ENCODE peak calls at places on chromosome 15, in four cellular contexts. M, N, L and E are unnamed samples.
A peak's percentile ranks its signal among the peaks of the same experiment; 100 is the strongest.

GRCh38 chr15:51649659-51650521 is 27.3 kb upstream of the DMXL2 start:
- DNase-seq in M (peak; percentile 77), N (no peak), L (peak; percentile 63), E (no peak)

GRCh38 chr15:82105458-82106205 is 59.8 kb upstream of the MEX3B start:
- DNase-seq in M (peak; percentile 55), N (no peak), L (no peak), E (peak; percentile 35)

GRCh38 chr15:66515901-66516322 is 10.8 kb downstream of the ZWILCH start:
- DNase-seq in M (no peak), N (no peak), L (no peak), E (no peak)

GRCh38 chr15:75597667-75598341 is 18.7 kb upstream of the PTPN9 start:
- DNase-seq in M (peak; percentile 72), N (no peak), L (no peak), E (peak; percentile 35)

GRCh38 chr15:89766357-89767311 is 9.5 kb upstream of the MESP2 start:
- DNase-seq in M (no peak), N (no peak), L (no peak), E (no peak)

GRCh38 chr15:76185716-76186115 is 125.6 kb downstream of the ETFA start:
- DNase-seq in M (peak; percentile 81), N (peak; percentile 65), L (no peak), E (peak; percentile 55)

GRCh38 chr15:76866008-76866407 is 39.1 kb downstream of the SCAPER start:
- DNase-seq in M (no peak), N (no peak), L (no peak), E (no peak)

GRCh38 chr15:94665687-94666441 is 434.5 kb downstream of the MCTP2 start:
- DNase-seq in M (no peak), N (no peak), L (no peak), E (no peak)

GRCh38 chr15:58247803-58248503 is 109.8 kb downstream of the AQP9 start:
- DNase-seq in M (no peak), N (no peak), L (no peak), E (no peak)

GRCh38 chr15:69881760-69882159 is 216.0 kb downstream of the TLE3 start:
- DNase-seq in M (no peak), N (no peak), L (peak; percentile 27), E (no peak)

GRCh38 chr15:76973362-76973743 is 21.6 kb upstream of the PSTPIP1 start:
- DNase-seq in M (peak; percentile 92), N (peak; percentile 85), L (no peak), E (peak; percentile 84)

GRCh38 chr15:77143191-77143590 is 72.3 kb upstream of the TSPAN3 start:
- DNase-seq in M (no peak), N (no peak), L (no peak), E (no peak)

GRCh38 chr15:43799209-43799944 is 643 bp downstream of the SERINC4 start:
- DNase-seq in M (no peak), N (no peak), L (no peak), E (no peak)

GRCh38 chr15:83848315-83849050 is 194.6 kb downstream of the ADAMTSL3 start:
- DNase-seq in M (no peak), N (no peak), L (no peak), E (no peak)

GRCh38 chr15:62107561-62108110 is 40.9 kb downstream of the C2CD4A start:
- DNase-seq in M (no peak), N (no peak), L (no peak), E (no peak)

GRCh38 chr15:81897011-81897677 is 148.7 kb downstream of the MEX3B start:
- DNase-seq in M (no peak), N (no peak), L (no peak), E (no peak)

GRCh38 chr15:79160211-79160610 is 69.6 kb upstream of the RASGRF1 start:
- DNase-seq in M (no peak), N (no peak), L (no peak), E (no peak)

GRCh38 chr15:37372064-37372463 is 271.7 kb upstream of the MEIS2 start:
- DNase-seq in M (no peak), N (no peak), L (no peak), E (no peak)

GRCh38 chr15:85403745-85404144 is 23.3 kb downstream of the AKAP13 start:
- DNase-seq in M (peak; percentile 30), N (no peak), L (no peak), E (no peak)

GRCh38 chr15:85580914-85581313 is 200.5 kb downstream of the AKAP13 start:
- DNase-seq in M (no peak), N (no peak), L (no peak), E (no peak)

GRCh38 chr15:50046868-50047267 is 72.2 kb downstream of the ATP8B4 start:
- DNase-seq in M (no peak), N (no peak), L (no peak), E (no peak)

GRCh38 chr15:66389098-66389858 is 2.6 kb downstream of the MAP2K1 start:
- DNase-seq in M (no peak), N (no peak), L (no peak), E (no peak)

GRCh38 chr15:48800811-48801460 is 9.9 kb downstream of the CEP152 start:
- DNase-seq in M (peak; percentile 30), N (no peak), L (no peak), E (no peak)

GRCh38 chr15:97224191-97224641 is 736.3 kb upstream of the ARRDC4 start:
- DNase-seq in M (no peak), N (no peak), L (no peak), E (no peak)

GRCh38 chr15:70875001-70875782 is 17.0 kb downstream of the THAP10 start:
- DNase-seq in M (peak; percentile 37), N (no peak), L (no peak), E (no peak)

GRCh38 chr15:98723195-98723594 is 74.9 kb downstream of the IGF1R start:
- DNase-seq in M (no peak), N (no peak), L (no peak), E (no peak)

GRCh38 chr15:70327328-70328136 is 229.8 kb upstream of the TLE3 start:
- DNase-seq in M (no peak), N (peak; percentile 39), L (no peak), E (no peak)

GRCh38 chr15:32774022-32774421 is 56.2 kb downstream of the GREM1 start:
- DNase-seq in M (no peak), N (no peak), L (no peak), E (no peak)

GRCh38 chr15:42490246-42490742 is 647 bp downstream of the ZNF106 start:
- DNase-seq in M (no peak), N (no peak), L (no peak), E (no peak)

GRCh38 chr15:78768531-78769408 is 42.5 kb downstream of the ADAMTS7 start:
- DNase-seq in M (no peak), N (no peak), L (no peak), E (peak; percentile 13)

GRCh38 chr15:83837946-83838571 is 184.1 kb downstream of the ADAMTSL3 start:
- DNase-seq in M (peak; percentile 78), N (peak; percentile 64), L (no peak), E (peak; percentile 67)

GRCh38 chr15:25512957-25513356 is 74.1 kb upstream of the UBE3A start:
- DNase-seq in M (no peak), N (no peak), L (no peak), E (no peak)

GRCh38 chr15:55337160-55337559 is 18.1 kb downstream of the PIGB start:
- DNase-seq in M (no peak), N (no peak), L (no peak), E (no peak)
- TF ChIP-seq CREB1 in M (no peak), N (no peak), L (no peak), E (no peak)

GRCh38 chr15:45551691-45552090 is 29.1 kb upstream of the SLC30A4 start:
- DNase-seq in M (no peak), N (no peak), L (no peak), E (no peak)
- TF ChIP-seq CREB1 in M (no peak), N (no peak), L (no peak), E (no peak)

DNA sequence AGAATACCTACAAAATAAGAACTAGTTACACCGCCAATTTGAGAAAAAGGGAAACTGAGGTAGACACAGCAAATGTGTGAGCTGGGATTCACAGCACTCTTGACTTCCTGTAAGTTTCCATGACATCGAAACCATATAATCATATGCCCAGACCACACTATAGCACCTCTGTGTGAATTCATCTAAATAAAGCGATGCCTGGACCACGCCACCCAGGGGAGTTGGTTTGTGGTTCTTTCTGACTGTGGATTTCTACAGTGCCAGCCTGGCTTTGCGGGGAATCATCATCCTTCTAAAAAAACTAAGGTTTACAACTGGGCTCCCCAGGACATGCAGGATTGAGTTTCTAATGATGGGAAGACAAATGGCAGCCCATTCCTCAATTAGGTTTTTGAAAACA is 23.5 kb upstream of the CA12 start:
- DNase-seq in M (no peak), N (no peak), L (no peak), E (no peak)
- TF ChIP-seq CREB1 in M (no peak), N (no peak), L (no peak), E (no peak)

GRCh38 chr15:31484369-31484951 is 157.8 kb downstream of the KLF13 start:
- DNase-seq in M (no peak), N (no peak), L (no peak), E (no peak)

GRCh38 chr15:31484986-31485385 is 158.4 kb downstream of the KLF13 start:
- DNase-seq in M (no peak), N (no peak), L (no peak), E (no peak)

GRCh38 chr15:31482122-31482922 is 155.7 kb downstream of the KLF13 start:
- DNase-seq in M (peak; percentile 24), N (no peak), L (no peak), E (no peak)

GRCh38 chr15:31483924-31484368 is 157.3 kb downstream of the KLF13 start:
- DNase-seq in M (peak; percentile 77), N (peak; percentile 57), L (no peak), E (peak; percentile 48)

DNA sequence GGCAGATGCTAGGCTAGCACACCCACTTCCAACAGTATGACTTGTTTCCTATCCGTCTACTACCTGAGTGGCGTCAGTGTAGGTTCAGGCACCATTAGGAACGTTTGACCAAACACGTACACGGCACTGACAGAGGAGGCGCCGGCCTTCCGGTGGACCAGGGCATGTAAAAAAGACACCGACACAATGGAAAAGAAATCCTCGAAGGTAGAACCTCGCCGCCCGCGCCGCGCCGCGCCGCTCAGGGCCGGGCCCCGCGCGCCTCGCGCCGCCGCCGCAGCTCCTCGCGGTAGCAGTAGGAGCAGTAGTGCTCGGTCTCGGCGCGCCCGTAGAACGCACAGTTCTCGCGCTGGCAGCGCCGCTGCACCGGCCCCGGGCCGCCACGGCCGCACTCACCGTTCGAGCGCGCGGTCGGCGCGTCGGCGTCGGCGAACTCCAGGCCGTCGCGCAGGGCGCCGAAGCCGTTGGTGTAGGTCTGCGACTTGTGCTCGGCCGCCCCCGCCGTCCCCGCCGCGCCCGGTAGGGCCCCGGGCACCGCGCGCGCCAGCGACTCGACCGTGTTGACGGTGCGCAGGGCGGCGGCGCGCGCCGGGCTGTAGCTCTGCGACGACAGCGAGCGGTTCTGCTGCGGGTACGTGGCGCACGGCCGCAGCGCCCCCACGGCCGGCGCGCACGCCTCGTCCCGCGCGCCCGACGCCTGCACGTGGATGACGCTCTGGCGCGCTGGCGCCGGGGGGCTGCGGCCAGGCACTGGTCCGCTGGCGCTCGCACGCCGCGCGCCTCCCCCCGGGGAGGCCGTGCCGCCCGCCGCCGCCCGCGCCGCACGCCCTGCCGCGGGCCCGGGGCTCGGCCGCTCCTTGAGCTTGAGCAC is 156.7 kb downstream of the KLF13 start:
- DNase-seq in M (peak; percentile 73), N (peak; percentile 69), L (no peak), E (peak; percentile 52)
- TF ChIP-seq CREB1 in M (no peak), N (no peak), L (no peak), E (no peak)